ENCODE peak calls at places on chromosomes 11 and 22, in eight cellular contexts. G, K, O, L, C, V, Z and W are unnamed samples.

GRCh38 chr11:12276831-12277475 is 100.4 kb upstream of the PARVA start:
- DNase-seq in C (no peak), G (no peak), V (no peak), O (no peak), L (no peak), K (no peak), Z (no peak), W (no peak)

GRCh38 chr11:77215106-77215505 is 86.4 kb downstream of the GDPD4 start:
- DNase-seq in O (no peak), L (no peak), V (no peak), K (no peak), Z (no peak), G (no peak), C (no peak), W (no peak)

GRCh38 chr11:73189315-73189714 is 28.8 kb upstream of the P2RY2 start:
- DNase-seq in K (peak), L (no peak), V (no peak), Z (no peak), C (no peak), G (no peak), O (no peak), W (no peak)

GRCh38 chr11:121711236-121711635 is 258.5 kb upstream of the SORL1-AS1 start:
- DNase-seq in L (no peak), G (no peak), K (no peak), O (no peak), Z (no peak), V (no peak), C (no peak), W (no peak)

GRCh38 chr22:20137671-20138416 is 6.2 kb downstream of the ZDHHC8 start:
- DNase-seq in K (no peak), G (no peak), Z (no peak), C (no peak), O (no peak), L (no peak), V (no peak), W (no peak)

GRCh38 chr11:127362754-127363153 is 362.2 kb upstream of the KIRREL3 start:
- DNase-seq in Z (no peak), C (no peak), G (no peak), V (no peak), O (no peak), K (no peak), L (no peak), W (no peak)

GRCh38 chr22:50299724-50300619 is 7.5 kb downstream of the PLXNB2 start:
- DNase-seq in C (no peak), Z (no peak), K (peak), V (no peak), G (no peak), L (no peak), O (no peak), W (no peak)

GRCh38 chr11:77874206-77874605 is 53.3 kb downstream of the AAMDC start:
- DNase-seq in O (no peak), K (no peak), C (no peak), V (no peak), G (no peak), Z (no peak), L (no peak), W (no peak)

GRCh38 chr11:44507491-44507890 is 58.0 kb upstream of the CD82 start:
- DNase-seq in K (no peak), V (no peak), G (no peak), L (no peak), Z (no peak), O (no peak), C (no peak), W (no peak)

GRCh38 chr11:108775324-108775723 is 110.5 kb downstream of the DDX10 start:
- DNase-seq in G (no peak), O (no peak), V (no peak), L (no peak), C (no peak), Z (no peak), K (no peak), W (no peak)

GRCh38 chr11:33248416-33248957 is 8.7 kb upstream of the HIPK3 start:
- DNase-seq in C (peak), Z (no peak), L (no peak), G (no peak), O (no peak), V (no peak), K (no peak), W (no peak)

GRCh38 chr11:62512961-62513360 is 33.6 kb downstream of the AHNAK start:
- DNase-seq in L (no peak), K (no peak), C (no peak), V (no peak), Z (no peak), O (no peak), G (no peak), W (no peak)

GRCh38 chr11:9524001-9524400 is 49.5 kb upstream of the WEE1 start:
- DNase-seq in K (no peak), C (no peak), G (no peak), L (no peak), V (no peak), O (no peak), Z (no peak), W (no peak)

GRCh38 chr11:73426184-73426845 is 50.1 kb downstream of the RELT start:
- DNase-seq in Z (no peak), V (no peak), K (no peak), G (no peak), C (no peak), L (no peak), O (no peak), W (no peak)

GRCh38 chr11:65780770-65781151 is at the start of gene AP5B1:
- DNase-seq in G (peak), K (peak), Z (peak), V (peak), L (no peak), O (peak), C (peak), W (peak)

GRCh38 chr22:20979940-20980453 is 2.1 kb upstream of the LZTR1 start:
- DNase-seq in K (no peak), Z (no peak), O (no peak), G (no peak), V (no peak), C (no peak), L (no peak), W (no peak)

GRCh38 chr11:74086242-74086884 is 77.5 kb upstream of the UCP3 start:
- DNase-seq in C (no peak), O (no peak), Z (no peak), V (peak), L (no peak), G (no peak), K (no peak), W (no peak)

GRCh38 chr11:86515297-86516094 is 140.8 kb downstream of the CCDC81 start:
- DNase-seq in O (no peak), K (no peak), L (no peak), Z (no peak), V (no peak), G (peak), C (peak), W (no peak)

GRCh38 chr22:47121791-47122190 is 359.3 kb downstream of the TBC1D22A start:
- DNase-seq in G (no peak), C (no peak), V (no peak), O (no peak), L (no peak), K (peak), Z (no peak), W (no peak)

GRCh38 chr22:19057539-19057938 is 64.7 kb downstream of the DGCR2 start:
- DNase-seq in L (no peak), Z (no peak), K (no peak), C (no peak), G (no peak), V (no peak), O (no peak), W (no peak)

GRCh38 chr11:108891143-108891542 is 226.3 kb downstream of the DDX10 start:
- DNase-seq in G (peak), C (no peak), O (no peak), V (no peak), K (no peak), L (no peak), Z (no peak), W (no peak)

GRCh38 chr11:77051511-77051910 is 15.3 kb upstream of the CAPN5 start:
- DNase-seq in K (no peak), V (no peak), C (no peak), O (no peak), Z (no peak), L (no peak), G (no peak), W (no peak)

GRCh38 chr11:107018902-107019493 is 722 bp upstream of the GUCY1A2 start:
- DNase-seq in G (peak), L (peak), C (peak), O (no peak), K (no peak), Z (no peak), V (no peak), W (no peak)

GRCh38 chr11:46112961-46113617 is 8.2 kb downstream of the PHF21A start:
- DNase-seq in O (no peak), C (peak), K (no peak), L (peak), G (peak), V (peak), Z (no peak), W (peak)

GRCh38 chr11:118060081-118060661 is 16.7 kb upstream of the TMPRSS4 start:
- DNase-seq in G (no peak), C (no peak), V (no peak), Z (no peak), L (no peak), O (no peak), K (no peak), W (no peak)

GRCh38 chr22:45208993-45209838 is 31.5 kb downstream of the KIAA0930 start:
- DNase-seq in K (no peak), L (no peak), G (peak), Z (peak), O (peak), C (peak), V (peak), W (no peak)

GRCh38 chr11:102287963-102288744 is 29.1 kb upstream of the BIRC3 start:
- DNase-seq in O (no peak), C (peak), L (peak), G (peak), K (no peak), V (peak), Z (no peak), W (peak)

GRCh38 chr11:133911169-133911568 is 45.6 kb downstream of the IGSF9B start:
- DNase-seq in O (no peak), V (no peak), Z (no peak), L (no peak), C (no peak), G (peak), K (no peak), W (no peak)

GRCh38 chr11:65419773-65420481 is 2.7 kb upstream of the NEAT1 start:
- DNase-seq in L (no peak), V (peak), O (peak), G (no peak), K (peak), C (peak), Z (peak), W (peak)

GRCh38 chr11:22927793-22928192 is 67.5 kb upstream of the CCDC179 start:
- DNase-seq in C (no peak), K (no peak), G (no peak), V (no peak), Z (no peak), O (no peak), L (no peak), W (no peak)

GRCh38 chr22:33723915-33724314 is 196.4 kb downstream of the LARGE1 start:
- DNase-seq in G (no peak), O (no peak), K (no peak), Z (no peak), C (no peak), V (no peak), L (no peak), W (no peak)